ENCODE peak calls at places on chromosomes 11 and 22, in four cellular contexts. D, Z, G and I are unnamed samples.

GRCh38 chr11:92972248-92972647 is 2.8 kb downstream of the MTNR1B start:
- DNase-seq in D (no peak), Z (no peak), G (no peak), I (no peak)

GRCh38 chr11:108895579-108896480 is 231.0 kb downstream of the DDX10 start:
- DNase-seq in Z (peak), G (no peak), D (no peak), I (no peak)

GRCh38 chr11:64745523-64746328 is 1.8 kb upstream of the RASGRP2 start:
- DNase-seq in Z (no peak), G (peak), D (peak), I (peak)

GRCh38 chr11:63939351-63939920 is 634 bp downstream of the NAA40 start:
- DNase-seq in Z (no peak), G (no peak), D (no peak), I (no peak)

GRCh38 chr11:63845305-63845704 is 6.4 kb downstream of the MARK2 start:
- DNase-seq in G (no peak), D (no peak), Z (peak), I (no peak)

GRCh38 chr11:71447791-71448256 is 369 bp downstream of the DHCR7 start:
- DNase-seq in D (peak), G (peak), Z (no peak), I (peak)

GRCh38 chr11:104957280-104957679 is 11.1 kb downstream of the CASP4 start:
- DNase-seq in D (no peak), G (no peak), Z (no peak), I (no peak)

GRCh38 chr11:72589802-72590761 is 84.1 kb downstream of the PDE2A start:
- DNase-seq in D (peak), G (peak), Z (no peak), I (peak)

GRCh38 chr11:59186130-59186594 is 14.2 kb downstream of the DTX4 start:
- DNase-seq in G (no peak), D (no peak), Z (no peak), I (peak)

GRCh38 chr22:48103126-48103875 is 1340.9 kb downstream of the TBC1D22A start:
- DNase-seq in D (no peak), G (no peak), Z (no peak), I (no peak)

GRCh38 chr22:24875862-24876506 is 70.0 kb downstream of the SGSM1 start:
- DNase-seq in G (no peak), Z (no peak), D (no peak), I (peak)

GRCh38 chr22:31753005-31753633 is 700 bp upstream of the DEPDC5 start:
- DNase-seq in G (peak), D (peak), Z (peak), I (peak)

GRCh38 chr22:47018010-47018910 is 255.8 kb downstream of the TBC1D22A start:
- DNase-seq in Z (no peak), G (no peak), D (no peak), I (no peak)

GRCh38 chr11:12842933-12843636 is 166.0 kb upstream of the RASSF10 start:
- DNase-seq in D (no peak), G (no peak), Z (no peak), I (no peak)

GRCh38 chr11:16607675-16608644 is 130.5 kb upstream of the C11orf58 start:
- DNase-seq in G (peak), Z (peak), D (peak), I (no peak)

GRCh38 chr11:95459268-95460040 is 228.5 kb upstream of the SESN3 start:
- DNase-seq in D (no peak), Z (no peak), G (no peak), I (no peak)

GRCh38 chr11:47333526-47333845 is 19.0 kb downstream of the MYBPC3 start:
- DNase-seq in G (no peak), D (no peak), Z (no peak), I (no peak)

GRCh38 chr11:9232482-9232881 is 32.7 kb downstream of the DENND5A start:
- DNase-seq in G (no peak), Z (no peak), D (no peak), I (no peak)

GRCh38 chr22:19806213-19807160 is 45.9 kb downstream of the TBX1 start:
- DNase-seq in G (no peak), Z (no peak), D (peak), I (no peak)

GRCh38 chr11:124081496-124081895 is 33.8 kb upstream of the VWA5A start:
- DNase-seq in D (no peak), G (no peak), Z (no peak), I (no peak)

GRCh38 chr11:114280696-114281095 is 15.5 kb upstream of the NNMT start:
- DNase-seq in G (peak), D (peak), Z (peak), I (peak)

GRCh38 chr11:1881442-1882264 is 10.0 kb downstream of the PRR33 start:
- DNase-seq in Z (no peak), D (peak), G (peak), I (peak)